ENCODE peak calls at places on chromosomes 2 and 18, in nine cellular contexts. One of them, this sample, is unnamed.

GRCh38 chr2:8408560-8409460 is 273.0 kb upstream of the ID2 start:
- DNase-seq in body of pancreas: no peak
- DNase-seq in fibroblast of pulmonary artery: no peak
- DNase-seq in right lobe of liver: no peak
- DNase-seq in pancreas: no peak
- DNase-seq in tibial artery: no peak
- DNase-seq in A549: no peak
- DNase-seq in IMR-90: no peak
- DNase-seq in mesothelial cell of epicardium: no peak
- DNase-seq in this sample: no peak

GRCh38 chr2:88624477-88624876 is 2.8 kb downstream of the EIF2AK3 start:
- DNase-seq in IMR-90: no peak
- DNase-seq in body of pancreas: peak
- DNase-seq in tibial artery: no peak
- DNase-seq in A549: no peak
- DNase-seq in mesothelial cell of epicardium: no peak
- DNase-seq in right lobe of liver: no peak
- DNase-seq in fibroblast of pulmonary artery: no peak
- DNase-seq in pancreas: no peak
- DNase-seq in this sample: no peak

GRCh38 chr2:110017-110416 is 63.7 kb upstream of the FAM110C start:
- DNase-seq in pancreas: no peak
- DNase-seq in body of pancreas: no peak
- DNase-seq in right lobe of liver: no peak
- DNase-seq in IMR-90: no peak
- DNase-seq in A549: no peak
- DNase-seq in mesothelial cell of epicardium: no peak
- DNase-seq in tibial artery: no peak
- DNase-seq in fibroblast of pulmonary artery: no peak
- DNase-seq in this sample: no peak

GRCh38 chr2:175414872-175415487 is 233.5 kb upstream of the ATP5MC3 start:
- DNase-seq in mesothelial cell of epicardium: peak
- DNase-seq in right lobe of liver: peak
- DNase-seq in A549: peak
- DNase-seq in tibial artery: peak
- DNase-seq in body of pancreas: peak
- DNase-seq in fibroblast of pulmonary artery: peak
- DNase-seq in pancreas: peak
- DNase-seq in IMR-90: peak
- DNase-seq in this sample: peak

GRCh38 chr2:222052934-222053367 is 245.8 kb downstream of the PAX3 start:
- DNase-seq in tibial artery: no peak
- DNase-seq in fibroblast of pulmonary artery: no peak
- DNase-seq in mesothelial cell of epicardium: no peak
- DNase-seq in right lobe of liver: no peak
- DNase-seq in body of pancreas: no peak
- DNase-seq in A549: peak
- DNase-seq in pancreas: no peak
- DNase-seq in IMR-90: no peak
- DNase-seq in this sample: no peak

GRCh38 chr2:2799151-2799697 is 468.1 kb upstream of the MYT1L start:
- DNase-seq in mesothelial cell of epicardium: no peak
- DNase-seq in body of pancreas: no peak
- DNase-seq in fibroblast of pulmonary artery: no peak
- DNase-seq in pancreas: no peak
- DNase-seq in IMR-90: no peak
- DNase-seq in A549: no peak
- DNase-seq in right lobe of liver: no peak
- DNase-seq in tibial artery: no peak
- DNase-seq in this sample: no peak

GRCh38 chr18:37270046-37270665 is 295.4 kb downstream of the CELF4 start:
- DNase-seq in right lobe of liver: no peak
- DNase-seq in mesothelial cell of epicardium: peak
- DNase-seq in tibial artery: no peak
- DNase-seq in fibroblast of pulmonary artery: peak
- DNase-seq in A549: peak
- DNase-seq in pancreas: peak
- DNase-seq in body of pancreas: peak
- DNase-seq in IMR-90: peak
- DNase-seq in this sample: peak

GRCh38 chr2:17539993-17540812 is at the start of gene VSNL1:
- DNase-seq in A549: peak
- DNase-seq in body of pancreas: peak
- DNase-seq in right lobe of liver: peak
- DNase-seq in pancreas: peak
- DNase-seq in fibroblast of pulmonary artery: peak
- DNase-seq in IMR-90: peak
- DNase-seq in mesothelial cell of epicardium: peak
- DNase-seq in tibial artery: peak
- DNase-seq in this sample: peak

GRCh38 chr2:201886504-201886903 is 80.2 kb downstream of the CDK15 start:
- DNase-seq in A549: peak
- DNase-seq in pancreas: no peak
- DNase-seq in tibial artery: no peak
- DNase-seq in fibroblast of pulmonary artery: no peak
- DNase-seq in mesothelial cell of epicardium: no peak
- DNase-seq in IMR-90: peak
- DNase-seq in right lobe of liver: no peak
- DNase-seq in body of pancreas: no peak
- DNase-seq in this sample: no peak

GRCh38 chr2:147311058-147311429 is 533.8 kb upstream of the ACVR2A start:
- DNase-seq in mesothelial cell of epicardium: no peak
- DNase-seq in fibroblast of pulmonary artery: no peak
- DNase-seq in body of pancreas: no peak
- DNase-seq in IMR-90: no peak
- DNase-seq in right lobe of liver: no peak
- DNase-seq in tibial artery: no peak
- DNase-seq in A549: no peak
- DNase-seq in pancreas: no peak
- DNase-seq in this sample: no peak

GRCh38 chr2:39871291-39871761 is 92.3 kb upstream of the THUMPD2 start:
- DNase-seq in fibroblast of pulmonary artery: peak
- DNase-seq in A549: no peak
- DNase-seq in pancreas: no peak
- DNase-seq in body of pancreas: no peak
- DNase-seq in tibial artery: no peak
- DNase-seq in mesothelial cell of epicardium: no peak
- DNase-seq in right lobe of liver: no peak
- DNase-seq in IMR-90: peak
- DNase-seq in this sample: no peak

GRCh38 chr2:217362290-217362689 is 502.4 kb upstream of the TNP1 start:
- DNase-seq in pancreas: no peak
- DNase-seq in A549: no peak
- DNase-seq in mesothelial cell of epicardium: no peak
- DNase-seq in IMR-90: no peak
- DNase-seq in right lobe of liver: no peak
- DNase-seq in body of pancreas: no peak
- DNase-seq in tibial artery: no peak
- DNase-seq in fibroblast of pulmonary artery: no peak
- DNase-seq in this sample: no peak

GRCh38 chr2:218291934-218292699 is at the start of gene TMBIM1:
- DNase-seq in pancreas: peak
- DNase-seq in right lobe of liver: peak
- DNase-seq in tibial artery: peak
- DNase-seq in body of pancreas: peak
- DNase-seq in IMR-90: peak
- DNase-seq in mesothelial cell of epicardium: peak
- DNase-seq in A549: peak
- DNase-seq in fibroblast of pulmonary artery: peak
- DNase-seq in this sample: no peak

GRCh38 chr2:169462896-169463695 is 16.2 kb upstream of the BBS5 start:
- DNase-seq in IMR-90: peak
- DNase-seq in body of pancreas: no peak
- DNase-seq in A549: no peak
- DNase-seq in mesothelial cell of epicardium: no peak
- DNase-seq in tibial artery: no peak
- DNase-seq in right lobe of liver: no peak
- DNase-seq in pancreas: no peak
- DNase-seq in fibroblast of pulmonary artery: peak
- DNase-seq in this sample: no peak

GRCh38 chr2:161414385-161415040 is 1.6 kb upstream of the TBR1 start:
- DNase-seq in pancreas: no peak
- DNase-seq in A549: peak
- DNase-seq in tibial artery: no peak
- DNase-seq in right lobe of liver: no peak
- DNase-seq in mesothelial cell of epicardium: peak
- DNase-seq in fibroblast of pulmonary artery: no peak
- DNase-seq in IMR-90: peak
- DNase-seq in body of pancreas: no peak
- DNase-seq in this sample: no peak

GRCh38 chr2:179850188-179850587 is 11.2 kb downstream of the ZNF385B start:
- DNase-seq in IMR-90: peak
- DNase-seq in right lobe of liver: no peak
- DNase-seq in fibroblast of pulmonary artery: peak
- DNase-seq in body of pancreas: no peak
- DNase-seq in tibial artery: no peak
- DNase-seq in mesothelial cell of epicardium: no peak
- DNase-seq in pancreas: no peak
- DNase-seq in A549: peak
- DNase-seq in this sample: no peak

GRCh38 chr2:27078267-27079194 is at the start of gene EMILIN1:
- DNase-seq in IMR-90: peak
- DNase-seq in tibial artery: peak
- DNase-seq in right lobe of liver: no peak
- DNase-seq in fibroblast of pulmonary artery: peak
- DNase-seq in A549: no peak
- DNase-seq in pancreas: peak
- DNase-seq in body of pancreas: peak
- DNase-seq in mesothelial cell of epicardium: peak
- DNase-seq in this sample: no peak
- TF ChIP-seq CTCF in IMR-90: no peak
- TF ChIP-seq CTCF in tibial artery: no peak
- TF ChIP-seq CTCF in right lobe of liver: no peak
- TF ChIP-seq CTCF in fibroblast of pulmonary artery: no peak
- TF ChIP-seq CTCF in A549: no peak
- TF ChIP-seq CTCF in pancreas: no peak
- TF ChIP-seq CTCF in body of pancreas: no peak
- TF ChIP-seq CTCF in mesothelial cell of epicardium: no peak
- TF ChIP-seq CTCF in this sample: no peak

GRCh38 chr18:54173980-54174611 is 50.4 kb downstream of the MBD2 start:
- DNase-seq in body of pancreas: no peak
- DNase-seq in mesothelial cell of epicardium: no peak
- DNase-seq in tibial artery: no peak
- DNase-seq in right lobe of liver: no peak
- DNase-seq in IMR-90: no peak
- DNase-seq in fibroblast of pulmonary artery: no peak
- DNase-seq in pancreas: no peak
- DNase-seq in A549: no peak
- DNase-seq in this sample: no peak
- TF ChIP-seq CTCF in body of pancreas: no peak
- TF ChIP-seq CTCF in mesothelial cell of epicardium: no peak
- TF ChIP-seq CTCF in tibial artery: no peak
- TF ChIP-seq CTCF in right lobe of liver: no peak
- TF ChIP-seq CTCF in IMR-90: no peak
- TF ChIP-seq CTCF in fibroblast of pulmonary artery: no peak
- TF ChIP-seq CTCF in pancreas: no peak
- TF ChIP-seq CTCF in A549: no peak
- TF ChIP-seq CTCF in this sample: no peak

GRCh38 chr2:168293766-168294165 is 46.4 kb upstream of the STK39 start:
- DNase-seq in A549: peak
- DNase-seq in body of pancreas: no peak
- DNase-seq in IMR-90: no peak
- DNase-seq in right lobe of liver: no peak
- DNase-seq in pancreas: no peak
- DNase-seq in tibial artery: no peak
- DNase-seq in fibroblast of pulmonary artery: no peak
- DNase-seq in mesothelial cell of epicardium: no peak
- DNase-seq in this sample: no peak
- TF ChIP-seq CTCF in A549: no peak
- TF ChIP-seq CTCF in body of pancreas: peak
- TF ChIP-seq CTCF in IMR-90: peak
- TF ChIP-seq CTCF in right lobe of liver: no peak
- TF ChIP-seq CTCF in pancreas: no peak
- TF ChIP-seq CTCF in tibial artery: no peak
- TF ChIP-seq CTCF in fibroblast of pulmonary artery: peak
- TF ChIP-seq CTCF in mesothelial cell of epicardium: no peak
- TF ChIP-seq CTCF in this sample: no peak

DNA sequence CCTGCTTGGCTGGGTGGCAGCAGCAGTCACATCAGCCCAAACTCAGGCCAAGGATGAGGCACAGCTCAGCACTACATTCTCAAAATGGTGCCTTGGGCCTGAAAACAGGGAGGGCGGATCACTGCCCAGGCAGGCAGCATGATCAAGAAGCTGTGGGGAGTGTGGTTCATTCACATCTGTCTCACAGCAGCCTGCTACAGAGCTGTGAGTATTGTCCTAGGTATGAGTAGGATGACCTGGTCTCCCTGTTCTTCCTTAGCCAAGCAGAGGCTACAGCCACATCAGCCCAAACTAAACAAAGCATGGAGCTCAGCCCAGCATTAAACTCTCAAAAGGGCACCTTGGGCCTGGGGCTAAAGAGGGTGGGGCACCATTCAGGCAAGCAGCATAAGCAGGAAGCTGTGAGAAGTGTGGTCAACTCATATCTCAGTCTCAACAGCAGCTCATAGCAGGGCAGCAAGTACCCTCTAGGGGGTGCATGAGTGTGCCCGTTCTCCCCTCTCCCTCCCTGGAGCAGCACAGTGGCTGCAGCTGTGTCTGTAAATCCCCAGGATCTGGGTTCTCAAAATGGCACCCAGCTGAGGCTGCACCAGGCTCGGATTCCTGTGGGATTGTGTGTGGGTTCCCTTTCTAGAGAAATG is 139.6 kb downstream of the TRABD2A start:
- DNase-seq in pancreas: no peak
- DNase-seq in mesothelial cell of epicardium: no peak
- DNase-seq in tibial artery: no peak
- DNase-seq in fibroblast of pulmonary artery: peak
- DNase-seq in IMR-90: peak
- DNase-seq in right lobe of liver: no peak
- DNase-seq in body of pancreas: no peak
- DNase-seq in A549: peak
- DNase-seq in this sample: no peak
- TF ChIP-seq CTCF in pancreas: no peak
- TF ChIP-seq CTCF in mesothelial cell of epicardium: no peak
- TF ChIP-seq CTCF in tibial artery: no peak
- TF ChIP-seq CTCF in fibroblast of pulmonary artery: peak
- TF ChIP-seq CTCF in IMR-90: peak
- TF ChIP-seq CTCF in right lobe of liver: no peak
- TF ChIP-seq CTCF in body of pancreas: no peak
- TF ChIP-seq CTCF in A549: no peak
- TF ChIP-seq CTCF in this sample: no peak

This sample was measured in prostate gland.